ENCODE peak calls at places on chromosomes 1 and 21, in seven cellular contexts. One of them, this sample, is unnamed.

GRCh38 chr1:81706650-81707435 is 93.9 kb upstream of the ADGRL2 start:
- DNase-seq in heart right ventricle: no peak
- DNase-seq in NCI-H1092: no peak
- DNase-seq in stimulated activated CD4-positive, alpha-beta T cell treated with anti-CD3 and anti-CD28 coated beads, Interleukin-2, amount 100 ng/mL, for 48 hours: no peak
- DNase-seq in T-cell: no peak
- DNase-seq in effector CD4-positive, alpha-beta T cell: no peak
- DNase-seq in iris pigment epithelial cell: peak; percentile 63
- DNase-seq in this sample: no peak

GRCh38 chr1:183593356-183593755 is 3.1 kb upstream of the NCF2 start:
- DNase-seq in effector CD4-positive, alpha-beta T cell: no peak
- DNase-seq in heart right ventricle: no peak
- DNase-seq in iris pigment epithelial cell: no peak
- DNase-seq in NCI-H1092: no peak
- DNase-seq in stimulated activated CD4-positive, alpha-beta T cell treated with anti-CD3 and anti-CD28 coated beads, Interleukin-2, amount 100 ng/mL, for 48 hours: no peak
- DNase-seq in T-cell: no peak
- DNase-seq in this sample: no peak

GRCh38 chr21:23664193-23664694 is 1943.0 kb downstream of the MRPL39 start:
- DNase-seq in stimulated activated CD4-positive, alpha-beta T cell treated with anti-CD3 and anti-CD28 coated beads, Interleukin-2, amount 100 ng/mL, for 48 hours: no peak
- DNase-seq in T-cell: no peak
- DNase-seq in heart right ventricle: no peak
- DNase-seq in NCI-H1092: no peak
- DNase-seq in effector CD4-positive, alpha-beta T cell: no peak
- DNase-seq in iris pigment epithelial cell: no peak
- DNase-seq in this sample: no peak

GRCh38 chr1:17304155-17304826 is 3.7 kb upstream of the PADI4 start:
- DNase-seq in effector CD4-positive, alpha-beta T cell: no peak
- DNase-seq in iris pigment epithelial cell: no peak
- DNase-seq in stimulated activated CD4-positive, alpha-beta T cell treated with anti-CD3 and anti-CD28 coated beads, Interleukin-2, amount 100 ng/mL, for 48 hours: no peak
- DNase-seq in heart right ventricle: no peak
- DNase-seq in T-cell: no peak
- DNase-seq in NCI-H1092: no peak
- DNase-seq in this sample: no peak

GRCh38 chr1:157117527-157118057 is 18.0 kb upstream of the ETV3L start:
- DNase-seq in iris pigment epithelial cell: no peak
- DNase-seq in heart right ventricle: no peak
- DNase-seq in T-cell: no peak
- DNase-seq in effector CD4-positive, alpha-beta T cell: no peak
- DNase-seq in NCI-H1092: no peak
- DNase-seq in stimulated activated CD4-positive, alpha-beta T cell treated with anti-CD3 and anti-CD28 coated beads, Interleukin-2, amount 100 ng/mL, for 48 hours: no peak
- DNase-seq in this sample: no peak

GRCh38 chr1:1906185-1907097 is 8.6 kb upstream of the CALML6 start:
- DNase-seq in NCI-H1092: no peak
- DNase-seq in stimulated activated CD4-positive, alpha-beta T cell treated with anti-CD3 and anti-CD28 coated beads, Interleukin-2, amount 100 ng/mL, for 48 hours: peak; percentile 57
- DNase-seq in T-cell: no peak
- DNase-seq in iris pigment epithelial cell: peak; percentile 69
- DNase-seq in effector CD4-positive, alpha-beta T cell: peak; percentile 53
- DNase-seq in heart right ventricle: peak; percentile 88
- DNase-seq in this sample: peak; percentile 82

GRCh38 chr1:218066332-218066731 is 218.8 kb upstream of the RRP15 start:
- DNase-seq in NCI-H1092: no peak
- DNase-seq in stimulated activated CD4-positive, alpha-beta T cell treated with anti-CD3 and anti-CD28 coated beads, Interleukin-2, amount 100 ng/mL, for 48 hours: no peak
- DNase-seq in heart right ventricle: no peak
- DNase-seq in T-cell: no peak
- DNase-seq in effector CD4-positive, alpha-beta T cell: no peak
- DNase-seq in iris pigment epithelial cell: no peak
- DNase-seq in this sample: no peak

GRCh38 chr1:23283660-23284602 is 60.2 kb downstream of the HNRNPR start:
- DNase-seq in heart right ventricle: no peak
- DNase-seq in iris pigment epithelial cell: peak; percentile 55
- DNase-seq in stimulated activated CD4-positive, alpha-beta T cell treated with anti-CD3 and anti-CD28 coated beads, Interleukin-2, amount 100 ng/mL, for 48 hours: no peak
- DNase-seq in T-cell: no peak
- DNase-seq in NCI-H1092: no peak
- DNase-seq in effector CD4-positive, alpha-beta T cell: no peak
- DNase-seq in this sample: no peak

GRCh38 chr1:245216356-245217110 is 61.7 kb downstream of the KIF26B start:
- DNase-seq in iris pigment epithelial cell: peak; percentile 8
- DNase-seq in heart right ventricle: no peak
- DNase-seq in stimulated activated CD4-positive, alpha-beta T cell treated with anti-CD3 and anti-CD28 coated beads, Interleukin-2, amount 100 ng/mL, for 48 hours: no peak
- DNase-seq in NCI-H1092: no peak
- DNase-seq in T-cell: no peak
- DNase-seq in effector CD4-positive, alpha-beta T cell: no peak
- DNase-seq in this sample: no peak

GRCh38 chr1:182677393-182678098 is 6.8 kb downstream of the RGS8 start:
- DNase-seq in heart right ventricle: no peak
- DNase-seq in stimulated activated CD4-positive, alpha-beta T cell treated with anti-CD3 and anti-CD28 coated beads, Interleukin-2, amount 100 ng/mL, for 48 hours: no peak
- DNase-seq in effector CD4-positive, alpha-beta T cell: no peak
- DNase-seq in NCI-H1092: no peak
- DNase-seq in iris pigment epithelial cell: no peak
- DNase-seq in T-cell: no peak
- DNase-seq in this sample: no peak

GRCh38 chr1:191734321-191734720 is 423.9 kb upstream of the RGS18 start:
- DNase-seq in effector CD4-positive, alpha-beta T cell: no peak
- DNase-seq in heart right ventricle: no peak
- DNase-seq in stimulated activated CD4-positive, alpha-beta T cell treated with anti-CD3 and anti-CD28 coated beads, Interleukin-2, amount 100 ng/mL, for 48 hours: no peak
- DNase-seq in iris pigment epithelial cell: no peak
- DNase-seq in T-cell: no peak
- DNase-seq in NCI-H1092: no peak
- DNase-seq in this sample: no peak

GRCh38 chr1:18707696-18708257 is 77.1 kb downstream of the PAX7 start:
- DNase-seq in heart right ventricle: no peak
- DNase-seq in NCI-H1092: no peak
- DNase-seq in iris pigment epithelial cell: no peak
- DNase-seq in stimulated activated CD4-positive, alpha-beta T cell treated with anti-CD3 and anti-CD28 coated beads, Interleukin-2, amount 100 ng/mL, for 48 hours: no peak
- DNase-seq in T-cell: no peak
- DNase-seq in effector CD4-positive, alpha-beta T cell: no peak
- DNase-seq in this sample: no peak

GRCh38 chr1:35691571-35692220 is 27.0 kb downstream of the C1orf216 start:
- DNase-seq in heart right ventricle: no peak
- DNase-seq in effector CD4-positive, alpha-beta T cell: no peak
- DNase-seq in NCI-H1092: peak; percentile 14
- DNase-seq in stimulated activated CD4-positive, alpha-beta T cell treated with anti-CD3 and anti-CD28 coated beads, Interleukin-2, amount 100 ng/mL, for 48 hours: no peak
- DNase-seq in iris pigment epithelial cell: no peak
- DNase-seq in T-cell: no peak
- DNase-seq in this sample: no peak

GRCh38 chr1:172818841-172819527 is 160.1 kb downstream of the FASLG start:
- DNase-seq in effector CD4-positive, alpha-beta T cell: no peak
- DNase-seq in T-cell: no peak
- DNase-seq in stimulated activated CD4-positive, alpha-beta T cell treated with anti-CD3 and anti-CD28 coated beads, Interleukin-2, amount 100 ng/mL, for 48 hours: peak; percentile 33
- DNase-seq in iris pigment epithelial cell: no peak
- DNase-seq in heart right ventricle: no peak
- DNase-seq in NCI-H1092: no peak
- DNase-seq in this sample: no peak

GRCh38 chr1:218711884-218712674 is 366.9 kb downstream of the TGFB2 start:
- DNase-seq in NCI-H1092: no peak
- DNase-seq in heart right ventricle: no peak
- DNase-seq in stimulated activated CD4-positive, alpha-beta T cell treated with anti-CD3 and anti-CD28 coated beads, Interleukin-2, amount 100 ng/mL, for 48 hours: no peak
- DNase-seq in T-cell: no peak
- DNase-seq in effector CD4-positive, alpha-beta T cell: no peak
- DNase-seq in iris pigment epithelial cell: peak; percentile 43
- DNase-seq in this sample: no peak

GRCh38 chr1:209080170-209080781 is 503.2 kb upstream of the CAMK1G start:
- DNase-seq in iris pigment epithelial cell: peak; percentile 5
- DNase-seq in NCI-H1092: no peak
- DNase-seq in heart right ventricle: no peak
- DNase-seq in T-cell: no peak
- DNase-seq in stimulated activated CD4-positive, alpha-beta T cell treated with anti-CD3 and anti-CD28 coated beads, Interleukin-2, amount 100 ng/mL, for 48 hours: no peak
- DNase-seq in effector CD4-positive, alpha-beta T cell: no peak
- DNase-seq in this sample: no peak

GRCh38 chr1:2645143-2645542 is 12.3 kb upstream of the MMEL1 start:
- DNase-seq in T-cell: no peak
- DNase-seq in effector CD4-positive, alpha-beta T cell: no peak
- DNase-seq in NCI-H1092: no peak
- DNase-seq in heart right ventricle: no peak
- DNase-seq in iris pigment epithelial cell: no peak
- DNase-seq in stimulated activated CD4-positive, alpha-beta T cell treated with anti-CD3 and anti-CD28 coated beads, Interleukin-2, amount 100 ng/mL, for 48 hours: no peak
- DNase-seq in this sample: no peak

GRCh38 chr1:216617081-216617480 is 106.1 kb downstream of the ESRRG start:
- DNase-seq in T-cell: no peak
- DNase-seq in stimulated activated CD4-positive, alpha-beta T cell treated with anti-CD3 and anti-CD28 coated beads, Interleukin-2, amount 100 ng/mL, for 48 hours: no peak
- DNase-seq in effector CD4-positive, alpha-beta T cell: no peak
- DNase-seq in NCI-H1092: no peak
- DNase-seq in heart right ventricle: no peak
- DNase-seq in iris pigment epithelial cell: no peak
- DNase-seq in this sample: no peak

GRCh38 chr1:26749458-26749857 is 38.3 kb upstream of the PIGV start:
- DNase-seq in T-cell: no peak
- DNase-seq in iris pigment epithelial cell: no peak
- DNase-seq in heart right ventricle: no peak
- DNase-seq in effector CD4-positive, alpha-beta T cell: no peak
- DNase-seq in NCI-H1092: no peak
- DNase-seq in stimulated activated CD4-positive, alpha-beta T cell treated with anti-CD3 and anti-CD28 coated beads, Interleukin-2, amount 100 ng/mL, for 48 hours: no peak
- DNase-seq in this sample: no peak

GRCh38 chr1:86648255-86648654 is 56.1 kb upstream of the SH3GLB1 start:
- DNase-seq in effector CD4-positive, alpha-beta T cell: no peak
- DNase-seq in stimulated activated CD4-positive, alpha-beta T cell treated with anti-CD3 and anti-CD28 coated beads, Interleukin-2, amount 100 ng/mL, for 48 hours: no peak
- DNase-seq in iris pigment epithelial cell: peak; percentile 68
- DNase-seq in heart right ventricle: no peak
- DNase-seq in NCI-H1092: no peak
- DNase-seq in T-cell: no peak
- DNase-seq in this sample: no peak

GRCh38 chr1:175904808-175905207 is 161.4 kb upstream of the TNR start:
- DNase-seq in stimulated activated CD4-positive, alpha-beta T cell treated with anti-CD3 and anti-CD28 coated beads, Interleukin-2, amount 100 ng/mL, for 48 hours: no peak
- DNase-seq in NCI-H1092: no peak
- DNase-seq in effector CD4-positive, alpha-beta T cell: no peak
- DNase-seq in T-cell: no peak
- DNase-seq in iris pigment epithelial cell: no peak
- DNase-seq in heart right ventricle: no peak
- DNase-seq in this sample: no peak

GRCh38 chr1:198686069-198686728 is 47.4 kb downstream of the PTPRC start:
- DNase-seq in NCI-H1092: no peak
- DNase-seq in stimulated activated CD4-positive, alpha-beta T cell treated with anti-CD3 and anti-CD28 coated beads, Interleukin-2, amount 100 ng/mL, for 48 hours: no peak
- DNase-seq in iris pigment epithelial cell: peak; percentile 59
- DNase-seq in effector CD4-positive, alpha-beta T cell: no peak
- DNase-seq in heart right ventricle: no peak
- DNase-seq in T-cell: no peak
- DNase-seq in this sample: no peak

GRCh38 chr1:225626698-225627097 is 26.2 kb downstream of the ENAH start:
- DNase-seq in iris pigment epithelial cell: peak; percentile 78
- DNase-seq in stimulated activated CD4-positive, alpha-beta T cell treated with anti-CD3 and anti-CD28 coated beads, Interleukin-2, amount 100 ng/mL, for 48 hours: no peak
- DNase-seq in T-cell: no peak
- DNase-seq in effector CD4-positive, alpha-beta T cell: no peak
- DNase-seq in heart right ventricle: no peak
- DNase-seq in NCI-H1092: no peak
- DNase-seq in this sample: no peak

GRCh38 chr1:150555198-150555970 is 6.2 kb downstream of the ADAMTSL4 start:
- DNase-seq in iris pigment epithelial cell: no peak
- DNase-seq in effector CD4-positive, alpha-beta T cell: no peak
- DNase-seq in T-cell: no peak
- DNase-seq in heart right ventricle: no peak
- DNase-seq in stimulated activated CD4-positive, alpha-beta T cell treated with anti-CD3 and anti-CD28 coated beads, Interleukin-2, amount 100 ng/mL, for 48 hours: no peak
- DNase-seq in NCI-H1092: no peak
- DNase-seq in this sample: no peak

GRCh38 chr1:27832762-27833161 is 2.2 kb downstream of the PPP1R8 start:
- DNase-seq in heart right ventricle: no peak
- DNase-seq in stimulated activated CD4-positive, alpha-beta T cell treated with anti-CD3 and anti-CD28 coated beads, Interleukin-2, amount 100 ng/mL, for 48 hours: no peak
- DNase-seq in iris pigment epithelial cell: peak; percentile 65
- DNase-seq in T-cell: no peak
- DNase-seq in effector CD4-positive, alpha-beta T cell: no peak
- DNase-seq in NCI-H1092: no peak
- DNase-seq in this sample: no peak

GRCh38 chr1:145927916-145928647 is 798 bp upstream of the RBM8A start:
- DNase-seq in NCI-H1092: no peak
- DNase-seq in heart right ventricle: no peak
- DNase-seq in iris pigment epithelial cell: no peak
- DNase-seq in T-cell: no peak
- DNase-seq in stimulated activated CD4-positive, alpha-beta T cell treated with anti-CD3 and anti-CD28 coated beads, Interleukin-2, amount 100 ng/mL, for 48 hours: no peak
- DNase-seq in effector CD4-positive, alpha-beta T cell: no peak
- DNase-seq in this sample: no peak

GRCh38 chr1:155005076-155005971 is 2.7 kb downstream of the ZBTB7B start:
- DNase-seq in iris pigment epithelial cell: no peak
- DNase-seq in NCI-H1092: no peak
- DNase-seq in effector CD4-positive, alpha-beta T cell: no peak
- DNase-seq in T-cell: no peak
- DNase-seq in stimulated activated CD4-positive, alpha-beta T cell treated with anti-CD3 and anti-CD28 coated beads, Interleukin-2, amount 100 ng/mL, for 48 hours: no peak
- DNase-seq in heart right ventricle: peak; percentile 80
- DNase-seq in this sample: peak; percentile 58

GRCh38 chr1:78286686-78287085 is 204.1 kb upstream of the PTGFR start:
- DNase-seq in heart right ventricle: no peak
- DNase-seq in NCI-H1092: no peak
- DNase-seq in effector CD4-positive, alpha-beta T cell: no peak
- DNase-seq in iris pigment epithelial cell: peak; percentile 97
- DNase-seq in stimulated activated CD4-positive, alpha-beta T cell treated with anti-CD3 and anti-CD28 coated beads, Interleukin-2, amount 100 ng/mL, for 48 hours: no peak
- DNase-seq in T-cell: no peak
- DNase-seq in this sample: no peak

GRCh38 chr1:228405200-228405978 is 1.2 kb downstream of the TRIM11 start:
- DNase-seq in stimulated activated CD4-positive, alpha-beta T cell treated with anti-CD3 and anti-CD28 coated beads, Interleukin-2, amount 100 ng/mL, for 48 hours: no peak
- DNase-seq in iris pigment epithelial cell: peak; percentile 30
- DNase-seq in effector CD4-positive, alpha-beta T cell: no peak
- DNase-seq in NCI-H1092: no peak
- DNase-seq in heart right ventricle: no peak
- DNase-seq in T-cell: no peak
- DNase-seq in this sample: no peak

GRCh38 chr1:90175490-90176157 is 180.7 kb downstream of the ZNF326 start:
- DNase-seq in iris pigment epithelial cell: peak; percentile 57
- DNase-seq in NCI-H1092: no peak
- DNase-seq in effector CD4-positive, alpha-beta T cell: no peak
- DNase-seq in stimulated activated CD4-positive, alpha-beta T cell treated with anti-CD3 and anti-CD28 coated beads, Interleukin-2, amount 100 ng/mL, for 48 hours: no peak
- DNase-seq in heart right ventricle: no peak
- DNase-seq in T-cell: no peak
- DNase-seq in this sample: no peak

This sample was measured in tibial nerve.